ENCODE peak calls at places on chromosomes 4 and X, in four cellular contexts. O is GM23338, Z is suprapubic skin, L is hepatocyte. K is an unnamed sample.

GRCh38 chr4:121510260-121510942 is 129.6 kb upstream of the QRFPR start:
- DNase-seq in L (no peak), O (no peak), Z (no peak), K (peak; percentile 9)

GRCh38 chrX:47316276-47317025 is 53.9 kb upstream of the ZNF157 start:
- DNase-seq in O (peak; percentile 90), L (no peak), Z (no peak), K (peak; percentile 65)

GRCh38 chr4:139523076-139523475 is 32.9 kb downstream of the SETD7 start:
- DNase-seq in O (no peak), L (no peak), Z (no peak), K (no peak)

GRCh38 chr4:88138561-88138960 is 19.9 kb downstream of the ABCG2 start:
- DNase-seq in L (peak; percentile 14), Z (no peak), O (no peak), K (no peak)

GRCh38 chrX:121084903-121085611 is 37.6 kb downstream of the GLUD2 start:
- DNase-seq in O (no peak), L (peak; percentile 32), Z (no peak), K (no peak)

GRCh38 chr4:158858410-158859189 is 89.8 kb downstream of the FNIP2 start:
- DNase-seq in Z (no peak), L (no peak), O (no peak), K (no peak)

GRCh38 chr4:128355301-128355700 is 67.7 kb upstream of the PGRMC2 start:
- DNase-seq in L (no peak), O (no peak), Z (no peak), K (no peak)

GRCh38 chr4:52659722-52660261 is 691 bp upstream of the USP46 start:
- DNase-seq in Z (peak; percentile 82), O (peak; percentile 60), L (peak; percentile 74), K (peak; percentile 69)

GRCh38 chr4:120694973-120695372 is 227.6 kb downstream of the PRDM5 start:
- DNase-seq in O (no peak), L (peak; percentile 72), Z (no peak), K (no peak)

GRCh38 chrX:10310502-10310901 is 153.7 kb downstream of the CLCN4 start:
- DNase-seq in Z (no peak), L (no peak), O (no peak), K (peak; percentile 15)

GRCh38 chr4:112185334-112185733 is 40.1 kb downstream of the FAM241A start:
- DNase-seq in Z (no peak), O (peak; percentile 4), L (no peak), K (no peak)
- H3K27me3 ChIP-seq in Z (no peaks in the 10 kb centered on the region), O (no peaks in the 10 kb centered on the region), L (no peaks in the 10 kb centered on the region), K (no peaks in the 10 kb centered on the region)

GRCh38 chr4:118036336-118036735 is 2.0 kb downstream of the NDST3 start:
- DNase-seq in L (no peak), Z (no peak), O (no peak), K (no peak)

GRCh38 chr4:118034061-118034785 is at the start of gene NDST3:
- DNase-seq in L (peak; percentile 79), O (peak; percentile 83), Z (no peak), K (peak; percentile 60)

GRCh38 chr4:118032691-118033090 is 1.6 kb upstream of the NDST3 start:
- DNase-seq in L (peak; percentile 16), Z (no peak), O (peak; percentile 30), K (peak; percentile 11)

GRCh38 chr4:118035309-118035708 is 1.0 kb downstream of the NDST3 start:
- DNase-seq in Z (no peak), O (no peak), L (no peak), K (no peak)

DNA sequence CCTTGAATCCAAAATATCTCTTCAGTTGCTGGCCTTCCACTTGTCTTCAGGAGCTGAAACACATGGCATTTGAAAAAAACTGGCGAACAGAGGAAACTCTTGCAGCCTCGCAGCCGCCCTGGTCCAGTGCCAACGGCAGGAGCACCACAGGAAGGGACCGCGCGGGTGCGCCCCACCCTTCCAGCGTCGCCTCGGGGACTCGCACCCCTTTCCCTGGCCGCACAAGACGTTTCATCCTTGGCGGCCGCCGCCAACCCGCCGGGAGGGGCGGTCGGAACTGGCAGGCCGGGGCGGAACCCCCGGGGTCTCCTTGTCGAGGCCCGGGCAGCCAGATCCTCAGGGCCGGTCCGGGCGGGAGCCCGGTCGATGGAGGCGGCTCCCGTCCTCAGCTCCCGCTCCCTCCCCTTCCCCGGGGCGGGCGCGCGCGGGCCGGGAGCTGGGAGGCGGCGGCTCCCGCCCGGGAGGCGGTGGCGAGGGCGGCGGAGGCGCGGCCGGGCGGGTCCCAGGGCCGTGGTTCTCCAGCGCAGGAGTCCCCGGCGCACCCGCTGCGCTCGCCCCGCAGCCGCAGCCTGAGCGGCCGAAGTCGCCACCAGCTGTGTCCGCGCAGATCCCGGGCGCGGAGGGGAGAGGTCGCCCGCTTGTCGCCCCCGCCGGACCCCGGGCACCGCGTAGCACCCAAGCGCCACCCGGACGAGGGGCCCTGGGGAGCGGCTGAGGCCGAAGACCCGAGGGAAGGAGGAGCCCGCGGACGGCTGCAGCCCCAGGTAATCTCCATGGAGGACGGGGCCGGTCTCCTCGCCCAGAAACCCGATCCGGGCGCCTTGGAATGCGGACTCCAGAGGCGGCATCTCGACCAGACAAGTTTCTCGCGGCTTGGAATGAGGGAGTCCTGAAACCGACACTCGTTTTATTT is 882 bp upstream of the NDST3 start:
- DNase-seq in L (peak; percentile 67), O (peak; percentile 86), Z (no peak), K (peak; percentile 82)
- H3K4me3 ChIP-seq in L (peak overlapping the region; percentile 58), O (peak overlapping the region; percentile 52), Z (peak overlapping the region; percentile 48), K (peak overlapping the region; percentile 62)

DNA sequence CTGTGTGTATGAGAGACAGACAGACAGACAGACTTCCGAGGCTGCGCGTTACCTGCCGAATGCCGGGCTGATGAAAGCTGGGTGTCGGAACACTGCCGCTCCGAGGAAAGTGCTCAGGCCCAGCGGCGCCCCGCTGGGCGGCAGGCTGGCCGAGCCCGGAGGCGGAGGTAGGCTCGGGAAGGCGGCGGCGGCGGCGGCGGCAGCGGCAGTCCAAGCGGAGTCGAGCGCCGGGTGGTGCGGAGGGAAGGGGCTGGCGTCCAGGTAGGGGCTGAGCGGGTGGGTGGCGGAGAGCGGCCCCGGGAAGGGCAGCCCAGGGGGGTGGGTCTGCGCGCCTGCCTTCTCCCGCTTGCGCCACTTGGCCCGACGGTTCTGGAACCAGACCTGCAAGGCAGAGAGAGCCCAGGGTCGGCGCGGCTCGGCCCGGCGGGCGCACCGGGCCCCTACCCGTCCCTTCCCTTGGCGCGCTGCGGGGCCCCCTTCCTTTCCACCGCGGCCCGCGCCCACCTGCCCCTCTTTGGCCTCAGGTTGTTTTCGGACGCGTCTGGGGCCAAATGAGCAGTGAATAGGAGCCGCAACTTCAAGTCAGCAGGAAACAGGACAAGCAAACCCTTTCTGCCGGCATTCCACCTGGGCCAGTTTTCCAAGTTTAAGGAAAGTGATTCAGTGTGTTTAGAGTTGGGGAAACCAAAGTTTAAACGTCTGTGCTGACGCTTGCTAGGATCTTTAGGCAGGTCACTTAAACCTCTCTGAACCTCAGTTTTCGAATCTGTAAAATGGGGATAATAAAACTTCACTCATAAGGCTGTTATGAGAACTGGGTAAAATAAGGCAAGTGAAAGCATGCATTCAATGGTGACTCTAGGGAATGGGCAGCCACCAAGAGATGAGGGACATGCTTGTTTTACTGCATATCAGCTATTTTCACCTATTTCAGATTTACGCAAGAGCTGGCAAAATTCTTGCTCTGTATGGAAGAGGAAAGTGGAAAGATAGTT is 8.4 kb downstream of the ARX start:
- DNase-seq in L (no peak), O (peak; percentile 59), Z (no peak), K (peak; percentile 88)
- H3K27me3 ChIP-seq in L (peaks cover 98% of the 10 kb centered on the region), O (peaks cover 99% of the 10 kb centered on the region), Z (peaks cover 92% of the 10 kb centered on the region), K (peaks cover 99% of the 10 kb centered on the region)

GRCh38 chr4:48187813-48188212 is 53.8 kb upstream of the TXK start:
- DNase-seq in L (no peak), O (no peak), Z (no peak), K (no peak)
- H3K4me3 ChIP-seq in L (no peak overlapping the region), O (no peak overlapping the region), Z (no peak overlapping the region), K (no peak overlapping the region)

K was measured in H7.